ENCODE peak calls at places on chromosomes 12 and 14, in four cellular contexts. Y, E, F and H are unnamed samples.

GRCh38 chr14:68147331-68147730 is 327.8 kb downstream of the RAD51B start:
- DNase-seq in F (no peak), Y (no peak), E (no peak), H (no peak)

GRCh38 chr12:21456291-21456780 is 18.9 kb downstream of the PYROXD1 start:
- DNase-seq in Y (no peak), F (no peak), E (no peak), H (no peak)

GRCh38 chr12:80778005-80778541 is 61.4 kb downstream of the MYF5 start:
- DNase-seq in Y (peak; percentile 89), E (peak; percentile 94), F (no peak), H (no peak)

GRCh38 chr12:84658877-84659276 is 253.7 kb downstream of the SLC6A15 start:
- DNase-seq in F (no peak), E (no peak), Y (no peak), H (no peak)

GRCh38 chr14:49249022-49249421 is 337.2 kb downstream of the RPS29 start:
- DNase-seq in E (no peak), Y (no peak), F (no peak), H (no peak)

GRCh38 chr12:57515934-57516541 is 4.3 kb downstream of the DDIT3 start:
- DNase-seq in F (no peak), Y (no peak), E (no peak), H (no peak)

GRCh38 chr12:94725375-94726168 is 75.2 kb upstream of the TMCC3 start:
- DNase-seq in F (no peak), E (no peak), Y (no peak), H (no peak)

GRCh38 chr12:54419088-54419887 is at the start of gene ITGA5:
- DNase-seq in F (peak; percentile 96), Y (peak; percentile 15), E (no peak), H (peak; percentile 82)

GRCh38 chr12:100724071-100724470 is 70.5 kb upstream of the ANO4 start:
- DNase-seq in F (no peak), Y (peak; percentile 21), E (no peak), H (no peak)

GRCh38 chr12:1878695-1879094 is 39.8 kb downstream of the CACNA2D4 start:
- DNase-seq in F (peak; percentile 72), Y (no peak), E (no peak), H (no peak)